ENCODE peak calls at places on chromosome 13, in six cellular contexts. L is GM12891, T is uterus, X is upper lobe of left lung, H is Peyer's patch, I is HepG2. R is an unnamed sample.

GRCh38 chr13:75329723-75330122 is 152.2 kb downstream of the TBC1D4 start:
- DNase-seq in L (no peak), T (no peak), X (no peak), H (no peak), I (peak), R (no peak)

GRCh38 chr13:25059166-25059565 is 36.8 kb upstream of the PABPC3 start:
- DNase-seq in L (no peak), T (no peak), X (no peak), H (no peak), I (no peak), R (no peak)

GRCh38 chr13:46595136-46595917 is 42.4 kb downstream of the LRCH1 start:
- DNase-seq in L (no peak), T (peak), X (no peak), H (peak), I (no peak), R (no peak)

GRCh38 chr13:67554746-67555452 is 324.8 kb upstream of the PCDH9 start:
- DNase-seq in L (no peak), T (no peak), X (no peak), H (no peak), I (no peak), R (no peak)

GRCh38 chr13:46961719-46962118 is 64.9 kb upstream of the HTR2A start:
- DNase-seq in L (peak), T (no peak), X (no peak), H (no peak), I (no peak), R (no peak)

GRCh38 chr13:102707465-102707864 is 12.6 kb upstream of the METTL21C start:
- DNase-seq in L (no peak), T (no peak), X (no peak), H (no peak), I (no peak), R (no peak)

GRCh38 chr13:107258599-107259187 is 690.8 kb upstream of the ARGLU1 start:
- DNase-seq in L (no peak), T (no peak), X (no peak), H (no peak), I (no peak), R (no peak)

GRCh38 chr13:100694722-100695644 is 20.4 kb upstream of the TMTC4 start:
- DNase-seq in L (no peak), T (no peak), X (no peak), H (peak), I (peak), R (peak)

GRCh38 chr13:45361596-45362206 is 20.7 kb upstream of the TPT1 start:
- DNase-seq in L (no peak), T (no peak), X (no peak), H (no peak), I (no peak), R (peak)

GRCh38 chr13:28199089-28199488 is 60.7 kb downstream of the PAN3 start:
- DNase-seq in L (no peak), T (no peak), X (no peak), H (no peak), I (no peak), R (peak)

GRCh38 chr13:27965740-27966640 is 3.1 kb downstream of the CDX2 start:
- DNase-seq in L (no peak), T (no peak), X (no peak), H (no peak), I (no peak), R (no peak)

GRCh38 chr13:113742000-113742441 is 17.0 kb upstream of the TMEM255B start:
- DNase-seq in L (no peak), T (no peak), X (no peak), H (peak), I (peak), R (peak)

GRCh38 chr13:113743366-113744195 is 15.4 kb upstream of the TMEM255B start:
- DNase-seq in L (no peak), T (no peak), X (no peak), H (no peak), I (no peak), R (no peak)

GRCh38 chr13:113744197-113745000 is 14.6 kb upstream of the TMEM255B start:
- DNase-seq in L (no peak), T (no peak), X (no peak), H (no peak), I (no peak), R (no peak)

GRCh38 chr13:113741101-113741731 is 17.8 kb upstream of the TMEM255B start:
- DNase-seq in L (no peak), T (no peak), X (no peak), H (no peak), I (no peak), R (no peak)

DNA sequence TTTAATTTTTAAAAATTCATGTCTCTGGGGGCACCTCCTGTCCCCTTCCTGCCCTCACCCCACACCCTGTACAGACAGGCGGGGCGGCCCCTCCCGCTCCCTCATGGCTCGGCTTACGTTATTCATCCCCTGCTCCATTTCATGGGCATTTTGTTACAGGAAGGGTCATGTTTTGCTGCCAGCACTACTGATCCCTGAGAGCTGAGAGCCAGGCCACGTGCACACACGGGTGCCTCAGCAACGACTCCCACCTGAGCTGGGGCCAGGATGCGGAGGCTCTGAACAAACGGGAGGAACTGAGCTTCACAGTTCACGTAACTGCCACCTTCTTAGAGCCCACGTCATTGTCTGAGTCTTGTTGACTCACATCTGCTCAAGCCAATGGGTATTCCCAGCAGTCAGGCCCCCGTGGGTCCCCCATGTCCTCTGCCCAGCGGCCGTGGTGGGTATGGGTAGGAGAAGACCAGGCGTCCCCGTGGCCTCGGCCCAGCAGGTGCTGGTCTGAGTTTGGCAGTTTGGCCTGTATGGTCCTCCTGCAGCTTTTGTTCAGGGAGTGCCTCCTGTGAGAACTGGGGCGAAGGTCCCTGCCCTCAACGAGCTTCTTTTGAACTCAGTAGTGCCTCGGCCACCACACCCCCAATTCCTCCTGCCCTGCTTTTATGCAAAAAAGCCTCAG is 16.4 kb upstream of the TMEM255B start:
- DNase-seq in L (no peak), T (no peak), X (no peak), H (no peak), I (no peak), R (no peak)
- TF ChIP-seq POLR2A in L (no peak), T (no peak), X (no peak), H (no peak), I (no peak), R (no peak)

GRCh38 chr13:42047561-42048322 is 706 bp upstream of the DGKH start:
- DNase-seq in L (peak), T (peak), X (peak), H (peak), I (no peak), R (peak)
- TF ChIP-seq POLR2A in L (no peak), T (no peak), X (peak), H (peak), I (no peak), R (no peak)

DNA sequence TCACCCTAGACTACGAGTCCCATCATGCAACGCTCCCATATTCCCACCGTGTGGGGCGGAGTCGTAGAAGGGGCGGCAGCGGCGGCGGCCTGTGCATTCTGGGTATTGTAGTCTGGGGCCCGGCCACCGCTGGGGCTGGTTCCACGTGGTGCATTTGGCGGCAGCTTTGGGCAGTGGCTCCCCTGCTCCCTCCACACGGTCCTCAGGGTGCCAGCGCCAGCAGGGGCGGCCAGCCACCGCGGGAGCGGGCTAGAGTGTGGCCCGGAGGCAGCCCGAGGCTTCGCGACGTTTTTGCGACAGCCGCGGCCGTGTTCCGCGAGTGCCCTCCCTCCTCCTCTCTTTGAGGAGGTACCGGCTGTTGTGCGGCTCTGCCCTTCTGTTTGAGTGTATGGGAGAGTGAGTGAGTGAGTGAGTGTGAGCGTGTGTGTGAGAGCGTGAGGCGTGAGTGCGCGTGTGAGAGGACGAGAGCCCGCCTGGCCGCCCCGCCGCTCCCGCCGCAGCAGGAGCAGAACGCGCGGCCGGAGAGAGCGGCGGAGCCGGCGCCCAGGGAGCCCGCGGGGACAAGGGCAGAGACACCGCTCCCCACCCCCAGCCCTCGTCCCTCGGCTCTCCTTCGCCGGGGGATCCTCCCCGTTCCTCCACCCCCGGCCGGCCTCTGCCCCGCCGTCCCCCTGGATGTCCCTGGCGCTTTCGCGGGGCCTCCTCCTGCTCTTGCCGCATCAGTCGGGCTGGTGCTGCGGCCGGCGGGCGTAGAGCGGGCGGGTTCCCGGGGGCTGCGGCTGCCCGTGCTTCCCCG is at the start of gene CDK8:
- DNase-seq in L (peak), T (peak), X (peak), H (peak), I (peak), R (peak)
- TF ChIP-seq POLR2A in L (no peak), T (peak), X (peak), H (peak), I (peak), R (peak)

GRCh38 chr13:31162151-31163008 is 676 bp upstream of the HSPH1 start:
- DNase-seq in L (peak), T (peak), X (peak), H (peak), I (peak), R (peak)
- TF ChIP-seq POLR2A in L (no peak), T (peak), X (no peak), H (no peak), I (peak), R (peak)

DNA sequence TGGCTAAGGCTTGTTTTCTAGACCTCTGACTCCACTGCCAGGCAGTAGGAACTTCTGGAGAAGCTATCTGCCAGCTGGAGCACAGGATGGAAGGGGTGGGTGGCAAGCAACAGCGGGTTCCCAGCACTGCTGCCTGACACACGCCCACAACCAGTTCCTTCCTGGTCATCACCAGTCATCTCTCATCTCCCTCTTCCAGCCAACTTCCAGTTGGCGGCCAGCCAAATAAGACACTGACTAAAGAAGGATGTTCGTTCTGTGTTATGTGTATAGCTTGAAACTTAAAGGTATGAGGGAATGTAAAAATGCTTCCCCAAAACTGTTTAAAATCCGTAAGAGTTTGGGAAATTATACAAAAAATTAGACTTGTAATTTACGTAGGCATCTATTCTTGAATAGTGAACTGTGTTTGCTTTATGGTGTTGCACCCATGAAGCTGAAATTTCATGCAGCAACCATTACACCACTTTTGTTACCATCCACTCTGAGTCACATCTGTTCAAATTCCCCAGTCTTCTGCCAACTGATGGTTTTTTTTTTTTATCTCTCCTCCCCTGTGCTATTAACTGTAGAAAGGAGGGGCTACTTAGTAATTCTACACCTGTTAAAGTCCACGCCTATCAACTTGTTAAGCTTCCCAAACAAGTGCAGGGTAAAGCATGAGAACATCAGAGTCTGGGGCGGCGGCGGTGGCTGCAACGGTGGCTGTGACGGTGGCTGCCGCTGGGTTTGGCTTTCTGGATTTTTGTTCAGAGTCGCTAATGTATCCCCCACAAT is 86.2 kb upstream of the FRY start:
- DNase-seq in L (no peak), T (peak), X (peak), H (peak), I (no peak), R (no peak)
- TF ChIP-seq POLR2A in L (no peak), T (no peak), X (peak), H (no peak), I (no peak), R (no peak)

GRCh38 chr13:114311908-114312307 is 2.4 kb upstream of the CHAMP1 start:
- DNase-seq in L (no peak), T (no peak), X (no peak), H (no peak), I (no peak), R (no peak)

GRCh38 chr13:114313061-114313860 is 1.0 kb upstream of the CHAMP1 start:
- DNase-seq in L (no peak), T (no peak), X (no peak), H (no peak), I (no peak), R (peak)

GRCh38 chr13:114315074-114315785 is 927 bp downstream of the CHAMP1 start:
- DNase-seq in L (no peak), T (no peak), X (no peak), H (no peak), I (no peak), R (peak)

GRCh38 chr13:114311387-114311786 is 2.9 kb upstream of the CHAMP1 start:
- DNase-seq in L (no peak), T (no peak), X (no peak), H (no peak), I (no peak), R (no peak)

DNA sequence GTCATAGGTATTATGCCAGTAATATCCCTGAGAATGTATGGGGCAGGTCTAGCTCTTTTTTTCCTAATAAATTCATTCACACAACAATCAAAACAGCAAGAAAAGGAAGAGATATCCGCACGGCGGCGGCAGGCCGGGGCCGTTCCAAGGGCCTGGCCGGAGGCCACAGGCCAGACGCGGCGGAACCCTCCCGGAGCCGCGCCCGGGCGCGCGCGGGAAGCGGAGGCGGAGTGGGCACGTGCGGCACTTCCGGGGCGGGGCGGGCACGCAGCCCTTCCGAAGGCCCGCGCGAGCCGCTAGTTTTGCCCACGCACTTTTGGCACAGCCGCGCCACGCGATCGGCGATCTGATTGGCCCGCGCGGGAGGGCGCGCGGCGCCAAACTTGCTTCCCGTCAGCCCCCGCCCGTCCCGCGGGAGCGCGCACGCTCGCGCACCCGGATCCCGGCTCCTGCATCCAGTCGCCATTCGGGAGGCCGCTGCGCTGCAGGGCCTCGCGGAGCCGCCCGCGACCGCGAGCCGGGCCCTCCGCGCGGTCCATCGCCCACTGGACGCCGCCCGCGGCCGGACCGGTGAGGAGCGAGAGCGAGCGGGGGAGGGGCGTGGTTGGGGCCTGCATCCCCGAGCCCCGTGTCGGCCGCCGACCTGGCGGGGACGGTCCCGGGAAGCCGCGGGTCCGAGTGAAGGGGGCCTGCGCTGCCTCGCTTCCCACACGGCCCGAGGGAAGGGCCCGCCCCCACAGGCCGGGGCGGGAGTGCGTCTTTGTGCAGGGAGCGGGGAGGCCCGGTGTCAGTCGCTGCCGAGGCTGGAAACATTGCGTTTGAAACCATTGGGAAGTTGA is at the start of gene CHAMP1:
- DNase-seq in L (peak), T (peak), X (peak), H (peak), I (peak), R (peak)
- TF ChIP-seq POLR2A in L (peak), T (peak), X (peak), H (peak), I (peak), R (peak)

GRCh38 chr13:20566917-20567755 is at the start of gene IFT88:
- DNase-seq in L (peak), T (peak), X (peak), H (peak), I (peak), R (peak)

GRCh38 chr13:20565120-20565736 is 1.7 kb upstream of the IFT88 start:
- DNase-seq in L (no peak), T (no peak), X (no peak), H (no peak), I (no peak), R (no peak)

GRCh38 chr13:20567881-20568528 is 1.0 kb downstream of the IFT88 start:
- DNase-seq in L (no peak), T (no peak), X (peak), H (no peak), I (no peak), R (no peak)

GRCh38 chr13:20570540-20570939 is 3.6 kb downstream of the IFT88 start:
- DNase-seq in L (no peak), T (no peak), X (no peak), H (no peak), I (no peak), R (no peak)

DNA sequence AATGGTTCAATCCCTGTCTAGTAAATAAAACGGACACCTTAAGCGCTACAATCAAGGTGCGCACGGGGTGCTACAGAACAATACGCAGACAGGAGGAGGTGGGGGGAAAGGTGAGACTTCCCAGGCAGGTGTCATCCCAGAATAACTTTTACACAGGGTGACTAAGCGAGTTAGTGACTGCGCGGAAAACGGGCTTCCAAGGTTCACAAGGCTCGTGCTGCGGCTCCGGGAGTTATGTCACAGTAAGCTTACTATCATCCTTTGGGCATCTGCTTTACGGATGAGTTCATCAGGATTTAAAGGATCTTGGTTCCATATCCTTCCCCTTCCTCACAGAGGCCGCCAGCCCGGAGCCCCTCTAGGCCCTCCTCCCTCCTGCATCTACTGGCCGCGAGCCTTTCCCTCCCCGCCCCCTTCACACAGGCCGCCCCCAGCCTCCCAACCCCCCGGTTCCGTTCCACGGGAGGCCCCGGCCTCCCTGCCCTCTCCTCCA is 487 bp upstream of the IFT88 start:
- DNase-seq in L (no peak), T (peak), X (no peak), H (peak), I (peak), R (peak)
- TF ChIP-seq POLR2A in L (no peak), T (no peak), X (no peak), H (peak), I (peak), R (no peak)

GRCh38 chr13:29849071-29849541 is 1.3 kb downstream of the UBL3 start:
- DNase-seq in L (no peak), T (no peak), X (no peak), H (peak), I (peak), R (peak)
- TF ChIP-seq POLR2A in L (no peak), T (peak), X (no peak), H (no peak), I (no peak), R (no peak)